ENCODE peak calls at places on chromosome 5, in ten cellular contexts. M is left ventricle myocardium inferior, K is keratinocyte, D is PC-3, O is psoas muscle, T is A549, C is heart left ventricle, Y is body of pancreas, Z is right lobe of liver, L is Peyer's patch. B is an unnamed sample.

GRCh38 chr5:123460296-123460729 is 37.1 kb upstream of the CEP120 start:
- DNase-seq in Z (no peak), C (no peak), L (no peak), D (peak; percentile 9), O (no peak), Y (peak; percentile 31), M (no peak), T (peak; percentile 69), K (peak; percentile 38), B (no peak)

GRCh38 chr5:149466457-149466972 is 84.7 kb downstream of the CSNK1A1 start:
- DNase-seq in M (no peak), D (peak; percentile 66), T (peak; percentile 65), L (no peak), Z (no peak), Y (no peak), C (no peak), O (peak; percentile 72), K (no peak), B (no peak)

GRCh38 chr5:157743163-157744054 is at the start of gene LSM11:
- DNase-seq in K (peak; percentile 35), Z (peak; percentile 92), M (peak; percentile 87), C (peak; percentile 94), T (peak; percentile 80), Y (peak; percentile 91), O (peak; percentile 92), L (peak; percentile 90), D (peak; percentile 97), B (peak; percentile 80)

GRCh38 chr5:122076669-122077450 is 1.2 kb downstream of the LOX start:
- DNase-seq in T (peak; percentile 73), L (no peak), K (peak; percentile 11), C (peak; percentile 75), Z (peak; percentile 72), D (peak; percentile 62), M (peak; percentile 71), O (peak; percentile 81), Y (peak; percentile 73), B (no peak)

GRCh38 chr5:173265433-173265832 is 30.4 kb upstream of the NKX2-5 start:
- DNase-seq in M (peak; percentile 81), C (peak; percentile 81), Y (no peak), D (no peak), O (no peak), T (no peak), K (no peak), Z (peak; percentile 82), L (no peak), B (no peak)

GRCh38 chr5:88298425-88298824 is 29.8 kb upstream of the TMEM161B start:
- DNase-seq in Y (no peak), O (no peak), D (peak; percentile 12), T (no peak), K (no peak), L (no peak), C (no peak), Z (no peak), M (no peak), B (no peak)

GRCh38 chr5:115308815-115309214 is 12.4 kb upstream of the CCDC112 start:
- DNase-seq in Y (no peak), D (no peak), Z (no peak), T (no peak), K (no peak), M (no peak), O (no peak), C (no peak), L (no peak), B (no peak)

GRCh38 chr5:153900703-153901395 is 137.9 kb downstream of the FAM114A2 start:
- DNase-seq in M (no peak), Y (no peak), L (no peak), C (no peak), T (no peak), K (peak; percentile 75), Z (no peak), O (no peak), D (peak; percentile 16), B (no peak)

GRCh38 chr5:109580225-109580624 is 109.5 kb upstream of the MAN2A1 start:
- DNase-seq in T (no peak), C (no peak), M (no peak), D (no peak), L (no peak), O (no peak), Y (no peak), K (no peak), Z (no peak), B (no peak)

GRCh38 chr5:96565843-96566242 is 96.3 kb upstream of the CAST start:
- DNase-seq in K (no peak), T (peak; percentile 44), M (no peak), D (peak; percentile 58), O (no peak), Y (no peak), L (no peak), C (no peak), Z (no peak), B (no peak)

GRCh38 chr5:111004291-111004690 is 67.2 kb upstream of the TSLP start:
- DNase-seq in Y (no peak), O (no peak), D (no peak), T (no peak), C (no peak), L (no peak), M (no peak), Z (no peak), K (no peak), B (no peak)

GRCh38 chr5:149946118-149946517 is 1.5 kb upstream of the PDE6A start:
- DNase-seq in L (no peak), O (no peak), C (no peak), T (no peak), K (no peak), M (no peak), Y (no peak), D (no peak), Z (no peak), B (no peak)

GRCh38 chr5:16090270-16090669 is 89.3 kb downstream of the MARCHF11 start:
- DNase-seq in D (no peak), L (no peak), M (no peak), Y (no peak), T (no peak), K (no peak), Z (no peak), C (no peak), O (no peak), B (no peak)

DNA sequence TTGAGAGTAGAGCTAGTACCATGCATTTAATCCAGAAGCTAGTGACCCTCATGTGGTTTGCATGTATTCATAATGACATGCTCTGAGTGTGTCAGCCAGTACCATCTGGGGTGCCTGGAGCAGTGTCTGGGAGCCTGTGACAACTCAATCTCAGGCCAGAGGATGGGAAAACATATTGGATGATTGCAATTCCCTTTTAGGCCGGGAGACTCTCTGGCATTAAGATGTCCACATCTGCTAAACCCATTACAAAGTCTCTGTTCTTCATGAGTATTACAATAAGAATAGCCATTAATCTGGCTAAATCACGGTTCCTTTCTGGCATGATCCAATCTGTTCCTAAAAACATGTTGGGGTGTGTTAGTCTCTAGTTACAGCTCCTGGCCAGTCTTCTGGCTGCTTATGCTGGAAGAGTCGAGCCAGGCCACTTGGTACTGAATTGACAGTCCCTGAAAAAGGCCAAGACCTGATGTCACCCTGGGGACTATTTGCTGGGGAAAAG is 475.8 kb downstream of the ENC1 start:
- DNase-seq in Z (no peak), Y (no peak), L (no peak), O (peak; percentile 59), K (no peak), D (no peak), T (no peak), C (no peak), M (no peak), B (no peak)
- TF ChIP-seq CTCF in Z (no peak), Y (no peak), L (no peak), O (no peak), K (no peak), D (no peak), T (no peak), C (no peak), M (peak; percentile 29), B (no peak)

GRCh38 chr5:425714-426113 is 17.3 kb upstream of the EXOC3 start:
- DNase-seq in K (no peak), Y (no peak), O (peak; percentile 4), M (no peak), Z (no peak), T (peak; percentile 47), L (no peak), C (peak; percentile 22), D (peak; percentile 27), B (no peak)
- TF ChIP-seq CTCF in K (peak; percentile 24), Y (peak; percentile 22), O (no peak), M (peak; percentile 13), Z (no peak), T (peak; percentile 34), L (peak; percentile 9), C (no peak), D (peak; percentile 47), B (no peak)

GRCh38 chr5:175422058-175422457 is 21.9 kb downstream of the DRD1 start:
- DNase-seq in L (no peak), K (no peak), Z (no peak), O (no peak), M (no peak), Y (no peak), T (no peak), C (no peak), D (no peak), B (no peak)

GRCh38 chr5:175420383-175420782 is 23.6 kb downstream of the DRD1 start:
- DNase-seq in L (no peak), Y (no peak), T (no peak), D (no peak), C (no peak), M (no peak), K (no peak), O (no peak), Z (no peak), B (no peak)

GRCh38 chr5:175418252-175418651 is 25.7 kb downstream of the DRD1 start:
- DNase-seq in K (no peak), O (no peak), L (no peak), T (no peak), C (no peak), D (peak; percentile 69), M (no peak), Y (no peak), Z (no peak), B (no peak)

GRCh38 chr5:175415303-175415702 is 28.7 kb downstream of the DRD1 start:
- DNase-seq in Z (no peak), K (no peak), L (no peak), M (no peak), Y (no peak), C (no peak), O (no peak), T (no peak), D (no peak), B (no peak)

DNA sequence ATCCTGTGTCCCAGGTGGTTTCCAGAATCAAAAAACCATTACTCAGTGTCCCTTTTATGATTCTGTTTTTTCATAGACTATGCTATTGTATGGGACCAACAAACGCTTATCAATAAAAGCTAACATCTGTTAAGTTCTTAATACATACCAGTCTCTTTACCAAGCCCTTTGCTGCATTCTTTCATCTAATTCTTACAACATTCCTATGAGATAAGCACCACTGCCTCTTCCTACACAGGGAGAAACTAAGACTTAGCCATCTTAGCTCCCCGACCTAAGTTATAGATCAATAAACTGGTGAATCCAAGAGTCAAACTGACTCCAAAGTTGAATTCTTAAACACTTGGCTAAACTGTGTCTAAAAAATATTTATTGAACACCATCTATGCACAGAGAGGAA is 26.6 kb downstream of the DRD1 start:
- DNase-seq in T (no peak), D (no peak), Y (no peak), L (no peak), K (no peak), O (no peak), M (no peak), C (no peak), Z (no peak), B (no peak)
- TF ChIP-seq CTCF in T (no peak), D (no peak), Y (no peak), L (no peak), K (no peak), O (no peak), M (no peak), C (no peak), Z (no peak), B (no peak)

GRCh38 chr5:139575313-139575646 is 14.1 kb downstream of the UBE2D2 start:
- DNase-seq in Z (no peak), D (no peak), Y (no peak), L (no peak), C (no peak), M (no peak), O (no peak), T (no peak), K (no peak), B (no peak)
- TF ChIP-seq CTCF in Z (no peak), D (no peak), Y (no peak), L (no peak), C (no peak), M (no peak), O (no peak), T (no peak), K (no peak), B (peak; percentile 29)

B was measured in CD14-positive monocyte.